ENCODE peak calls at places on chromosomes 5 and 9, in eight cellular contexts. S is IMR-90, G is mammary epithelial cell, N is suprapubic skin, J is right cardiac atrium, I is cardiac muscle cell, F is A549, D is AG04450. R is an unnamed sample.
A peak's percentile ranks its signal among the peaks of the same experiment; 100 is the strongest.

GRCh38 chr9:86721843-86722705 is 225.2 kb downstream of the GAS1 start:
- DNase-seq in F (no peak), N (no peak), I (peak; percentile 97), J (peak; percentile 74), G (peak; percentile 72), D (peak; percentile 74), S (peak; percentile 93), R (no peak)

GRCh38 chr9:75893096-75893495 is 2.6 kb downstream of the PCSK5 start:
- DNase-seq in I (peak; percentile 14), N (no peak), G (peak; percentile 41), F (no peak), J (no peak), D (no peak), S (no peak), R (no peak)

GRCh38 chr9:136268776-136269175 is 23.2 kb upstream of the QSOX2 start:
- DNase-seq in N (no peak), I (no peak), F (no peak), D (no peak), J (no peak), G (no peak), S (no peak), R (no peak)

GRCh38 chr9:19969721-19970120 is 180.9 kb upstream of the SLC24A2 start:
- DNase-seq in N (no peak), J (no peak), G (peak; percentile 79), S (no peak), I (peak; percentile 36), F (no peak), D (no peak), R (no peak)

GRCh38 chr9:137445930-137446431 is 4.8 kb upstream of the ENTPD8 start:
- DNase-seq in D (no peak), G (no peak), F (no peak), N (no peak), J (peak; percentile 36), I (no peak), S (no peak), R (no peak)

GRCh38 chr9:20262611-20263010 is 359.7 kb downstream of the MLLT3 start:
- DNase-seq in F (no peak), J (no peak), G (no peak), N (no peak), D (no peak), I (no peak), S (no peak), R (no peak)

GRCh38 chr5:167644619-167645018 is 646.8 kb upstream of the WWC1 start:
- DNase-seq in D (no peak), F (no peak), J (no peak), S (no peak), I (peak; percentile 39), N (no peak), G (peak; percentile 87), R (no peak)

GRCh38 chr5:109998208-109998607 is 308.5 kb downstream of the MAN2A1 start:
- DNase-seq in I (peak; percentile 5), S (no peak), G (no peak), F (no peak), J (no peak), N (no peak), D (no peak), R (no peak)

GRCh38 chr5:16654647-16655334 is 38.0 kb upstream of the RETREG1 start:
- DNase-seq in J (no peak), G (no peak), N (no peak), F (no peak), S (no peak), D (no peak), I (no peak), R (no peak)

GRCh38 chr9:109574061-109574882 is 76.2 kb upstream of the PTPN3 start:
- DNase-seq in S (peak; percentile 68), F (peak; percentile 43), N (no peak), D (peak; percentile 18), G (peak; percentile 43), I (peak; percentile 78), J (no peak), R (no peak)

GRCh38 chr9:34796924-34797323 is 87.0 kb upstream of the CCL21 start:
- DNase-seq in I (no peak), F (no peak), J (no peak), D (no peak), S (no peak), G (no peak), N (no peak), R (no peak)

GRCh38 chr5:169847519-169847918 is 132.8 kb downstream of the INSYN2B start:
- DNase-seq in S (no peak), I (no peak), J (no peak), N (no peak), F (no peak), D (no peak), G (no peak), R (no peak)

GRCh38 chr5:170121321-170121720 is 15.6 kb downstream of the FOXI1 start:
- DNase-seq in I (no peak), N (no peak), D (peak; percentile 16), G (peak; percentile 25), S (peak; percentile 56), J (no peak), F (no peak), R (no peak)

GRCh38 chr5:53357439-53357838 is 123.0 kb upstream of the FST start:
- DNase-seq in N (no peak), G (no peak), I (no peak), J (no peak), S (no peak), D (no peak), F (no peak), R (no peak)

DNA sequence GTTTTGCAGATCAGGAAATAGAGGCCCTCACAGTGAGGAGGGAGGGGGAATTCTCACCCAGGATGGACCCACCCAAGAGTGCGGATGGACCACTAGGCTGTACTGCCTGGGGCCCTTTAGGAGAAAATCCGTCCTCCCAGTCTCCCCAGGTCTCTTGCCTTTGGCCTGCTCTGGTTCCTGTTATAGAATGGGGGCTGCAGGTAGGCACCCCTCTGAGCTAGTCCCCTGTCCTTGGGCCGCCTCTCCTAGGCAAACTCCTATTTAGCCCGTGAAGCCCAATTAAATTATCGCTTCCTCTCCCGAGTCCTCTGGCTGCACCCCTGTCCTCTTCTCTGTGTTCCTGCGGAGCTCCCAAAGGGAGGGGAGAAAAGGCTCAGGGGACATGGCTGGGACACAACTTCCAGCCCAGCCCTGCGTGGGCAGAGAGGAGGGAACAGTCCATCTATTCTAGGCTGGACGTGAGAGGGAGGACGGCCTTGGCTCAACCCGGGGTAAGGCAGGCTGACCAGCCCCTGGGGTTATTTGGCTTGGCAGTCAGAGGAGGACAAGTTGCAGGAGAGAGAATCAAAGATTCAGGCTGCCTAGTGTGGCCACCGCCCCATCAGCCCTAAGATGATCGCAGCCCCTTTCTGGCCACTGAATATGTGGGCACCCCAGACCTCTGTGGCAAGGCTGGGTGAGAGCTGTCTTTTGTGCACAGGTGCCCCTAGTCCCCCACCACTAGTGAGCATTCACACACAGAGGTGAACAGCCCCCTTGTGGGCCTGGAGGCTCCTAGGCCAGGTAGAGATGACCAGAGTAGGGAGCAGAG is 134.2 kb downstream of the C9orf50 start:
- DNase-seq in G (no peak), I (peak; percentile 76), D (no peak), F (no peak), S (peak; percentile 57), J (peak; percentile 96), N (peak; percentile 89), R (peak; percentile 98)
- H3K27ac ChIP-seq in G (peak overlapping the region; percentile 11), I (peak overlapping the region; percentile 72), D (peak overlapping the region; percentile 97), F (peak overlapping the region; percentile 99), S (peak overlapping the region; percentile 99), J (peak overlapping the region; percentile 86), N (peak overlapping the region; percentile 98), R (peak overlapping the region; percentile 100)

GRCh38 chr9:134291452-134291881 is 34.8 kb upstream of the RXRA start:
- DNase-seq in I (no peak), N (no peak), S (no peak), D (no peak), J (peak; percentile 40), G (no peak), F (no peak), R (no peak)
- H3K27ac ChIP-seq in I (no peak overlapping the region), N (no peak overlapping the region), S (no peak overlapping the region), D (no peak overlapping the region), J (no peak overlapping the region), G (no peak overlapping the region), F (no peak overlapping the region), R (no peak overlapping the region)

DNA sequence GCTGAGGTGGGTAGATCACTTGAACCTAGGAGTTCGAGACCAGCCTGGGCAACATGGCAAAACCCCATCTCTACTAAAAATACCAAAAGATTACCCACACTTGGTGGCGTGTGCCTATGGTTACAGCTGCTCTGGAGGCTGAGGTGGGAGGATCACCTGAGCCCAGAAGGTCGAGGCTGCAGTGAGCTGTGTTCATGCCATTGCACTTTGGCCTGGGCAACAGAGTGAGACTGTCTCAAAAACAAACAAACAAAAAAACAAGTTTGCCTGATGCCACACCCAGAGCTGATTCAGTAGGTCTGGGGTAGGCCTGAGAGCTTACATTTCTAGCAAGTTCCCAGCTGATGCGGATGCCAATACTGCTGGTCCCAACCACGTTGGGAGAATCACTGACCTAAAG is 60.5 kb upstream of the HSPA9 start:
- DNase-seq in S (no peak), D (no peak), F (no peak), G (no peak), J (no peak), N (no peak), I (no peak), R (no peak)
- H3K27ac ChIP-seq in S (no peak overlapping the region), D (no peak overlapping the region), F (no peak overlapping the region), G (no peak overlapping the region), J (no peak overlapping the region), N (no peak overlapping the region), I (peak overlapping the region; percentile 50), R (no peak overlapping the region)

DNA sequence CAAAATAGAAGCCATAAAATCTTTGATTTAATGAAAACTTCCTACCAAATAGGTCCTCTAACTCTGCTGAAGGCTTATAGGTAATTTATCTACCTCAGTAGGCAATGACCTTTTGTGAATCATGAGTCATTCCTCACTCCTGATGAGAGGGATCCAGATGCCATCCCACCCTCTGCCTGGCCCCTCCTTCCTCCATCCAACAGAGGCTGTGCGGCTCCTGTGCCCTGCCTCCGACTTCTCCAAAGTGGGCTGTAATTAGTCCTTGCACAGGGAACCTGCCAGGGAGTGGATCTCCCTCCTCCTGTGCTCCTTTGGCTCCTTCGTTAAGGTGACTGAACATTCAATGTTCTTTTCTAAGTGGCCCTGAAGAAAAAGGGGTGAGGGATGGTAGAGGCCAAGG is 213.9 kb upstream of the TBCA start:
- DNase-seq in F (no peak), G (no peak), S (no peak), I (no peak), D (no peak), J (no peak), N (no peak), R (no peak)
- H3K27ac ChIP-seq in F (no peak overlapping the region), G (no peak overlapping the region), S (no peak overlapping the region), I (no peak overlapping the region), D (no peak overlapping the region), J (no peak overlapping the region), N (no peak overlapping the region), R (no peak overlapping the region)

DNA sequence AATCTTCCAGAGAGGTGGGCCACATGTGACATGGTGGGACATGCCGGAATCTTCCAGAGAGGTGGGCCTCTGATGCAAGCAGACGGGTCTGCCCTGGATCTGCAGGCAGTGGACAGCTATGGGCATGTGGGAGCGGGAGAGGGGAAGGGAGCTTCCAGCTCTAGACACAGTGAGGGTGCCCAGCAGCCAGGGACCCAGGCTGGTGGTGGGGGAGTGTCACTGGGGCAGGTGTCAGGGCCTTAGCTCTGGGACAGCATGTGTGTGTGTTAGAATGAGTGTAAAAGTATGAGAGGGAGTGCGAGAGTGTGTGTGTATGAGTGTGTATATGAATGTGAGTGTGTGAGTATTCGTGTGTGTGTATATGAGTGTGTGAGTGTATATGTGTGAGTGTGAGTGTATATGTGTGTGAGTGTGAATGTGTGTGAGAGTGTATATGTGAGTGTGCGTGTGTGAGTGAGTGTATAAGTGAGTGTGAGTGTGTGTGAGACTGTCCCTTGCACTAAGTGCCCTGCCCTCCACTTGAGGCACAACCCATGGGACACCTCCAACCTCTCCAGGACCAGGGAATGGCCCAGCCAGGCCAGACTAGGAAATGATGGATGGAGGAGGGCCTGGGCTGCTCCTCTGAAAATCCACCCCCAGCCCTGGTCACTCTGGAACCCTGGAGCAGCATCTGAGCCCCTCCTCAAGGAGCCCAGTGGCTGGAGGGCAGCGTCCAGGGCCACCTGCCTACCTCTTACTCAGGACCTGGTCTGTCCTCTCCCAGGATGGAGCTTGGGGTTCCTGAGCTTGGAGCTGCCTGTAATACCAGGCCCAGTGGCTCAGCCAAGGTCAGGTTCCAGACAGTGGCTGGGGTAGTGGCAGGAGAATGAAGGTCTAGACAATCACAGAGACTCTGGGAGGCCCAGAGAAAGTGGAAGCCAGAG is 122.2 kb downstream of the C9orf50 start:
- DNase-seq in G (no peak), S (no peak), N (no peak), D (no peak), J (peak; percentile 58), F (no peak), I (no peak), R (peak; percentile 74)
- H3K27ac ChIP-seq in G (no peak overlapping the region), S (peak overlapping the region; percentile 99), N (peak overlapping the region; percentile 98), D (peak overlapping the region; percentile 89), J (peak overlapping the region; percentile 95), F (peak overlapping the region; percentile 99), I (peak overlapping the region; percentile 89), R (peak overlapping the region; percentile 92)

R was measured in coronary artery.